ENCODE peak calls at places on chromosomes 11 and 22, in four cellular contexts. J is tibial artery, B is brain microvascular endothelial cell, E is fibroblast of the aortic adventitia. P is an unnamed sample.

GRCh38 chr11:22780914-22781593 is 48.5 kb downstream of the SVIP start:
- DNase-seq in B (no peak), E (no peak), J (no peak), P (no peak)

GRCh38 chr11:118650366-118650765 is 29.1 kb downstream of the TREH start:
- DNase-seq in B (no peak), J (no peak), E (no peak), P (no peak)

GRCh38 chr11:125070699-125071254 is 7.7 kb downstream of the SLC37A2 start:
- DNase-seq in B (peak), J (peak), E (peak), P (peak)

GRCh38 chr11:13667245-13667644 is 1.2 kb upstream of the FAR1 start:
- DNase-seq in E (peak), J (no peak), B (no peak), P (peak)

GRCh38 chr22:38494498-38494897 is 11.6 kb downstream of the DDX17 start:
- DNase-seq in J (no peak), E (peak), B (peak), P (no peak)

GRCh38 chr22:25354456-25354855 is 135.0 kb downstream of the CRYBB2 start:
- DNase-seq in J (no peak), B (no peak), E (no peak), P (no peak)

GRCh38 chr11:126544311-126545056 is 189.0 kb downstream of the ST3GAL4 start:
- DNase-seq in E (peak), J (no peak), B (peak), P (peak)

GRCh38 chr11:116329354-116330090 is 443.3 kb downstream of the BUD13 start:
- DNase-seq in E (no peak), B (no peak), J (no peak), P (no peak)

GRCh38 chr22:48237466-48237865 is 1475.0 kb downstream of the TBC1D22A start:
- DNase-seq in B (no peak), J (no peak), E (no peak), P (no peak)

GRCh38 chr11:45457649-45458048 is 171.5 kb upstream of the SYT13 start:
- DNase-seq in B (peak), E (peak), J (no peak), P (peak)

GRCh38 chr22:36775589-36775965 is 342 bp downstream of the IFT27 start:
- DNase-seq in E (peak), J (peak), B (no peak), P (no peak)

GRCh38 chr11:14642873-14643696 is 519 bp upstream of the PDE3B start:
- DNase-seq in J (no peak), B (no peak), E (no peak), P (no peak)

GRCh38 chr11:112460141-112460540 is 199.5 kb upstream of the PLET1 start:
- DNase-seq in E (no peak), J (no peak), B (no peak), P (no peak)

GRCh38 chr11:15989685-15990084 is 366.7 kb downstream of the SOX6 start:
- DNase-seq in E (no peak), B (no peak), J (no peak), P (no peak)

GRCh38 chr11:15737326-15737725 is 619.0 kb downstream of the SOX6 start:
- DNase-seq in B (no peak), J (no peak), E (no peak), P (peak)

GRCh38 chr22:23305321-23305910 is 125.1 kb downstream of the BCR start:
- DNase-seq in J (peak), E (peak), B (peak), P (peak)

GRCh38 chr11:43802509-43802908 is 78.1 kb upstream of the ALKBH3 start:
- DNase-seq in E (peak), J (no peak), B (no peak), P (no peak)
- TF ChIP-seq CTCF in E (peak), J (no peak), B (peak), P (peak)

GRCh38 chr11:46600162-46600561 is 6.3 kb upstream of the AMBRA1 start:
- DNase-seq in E (peak), B (no peak), J (no peak), P (no peak)

GRCh38 chr11:46597609-46598219 is 3.9 kb upstream of the AMBRA1 start:
- DNase-seq in E (no peak), J (no peak), B (peak), P (peak)

GRCh38 chr11:46597155-46597554 is 3.3 kb upstream of the AMBRA1 start:
- DNase-seq in J (no peak), E (no peak), B (no peak), P (no peak)

GRCh38 chr11:46601129-46601528 is 7.3 kb upstream of the AMBRA1 start:
- DNase-seq in E (peak), B (no peak), J (no peak), P (peak)

DNA sequence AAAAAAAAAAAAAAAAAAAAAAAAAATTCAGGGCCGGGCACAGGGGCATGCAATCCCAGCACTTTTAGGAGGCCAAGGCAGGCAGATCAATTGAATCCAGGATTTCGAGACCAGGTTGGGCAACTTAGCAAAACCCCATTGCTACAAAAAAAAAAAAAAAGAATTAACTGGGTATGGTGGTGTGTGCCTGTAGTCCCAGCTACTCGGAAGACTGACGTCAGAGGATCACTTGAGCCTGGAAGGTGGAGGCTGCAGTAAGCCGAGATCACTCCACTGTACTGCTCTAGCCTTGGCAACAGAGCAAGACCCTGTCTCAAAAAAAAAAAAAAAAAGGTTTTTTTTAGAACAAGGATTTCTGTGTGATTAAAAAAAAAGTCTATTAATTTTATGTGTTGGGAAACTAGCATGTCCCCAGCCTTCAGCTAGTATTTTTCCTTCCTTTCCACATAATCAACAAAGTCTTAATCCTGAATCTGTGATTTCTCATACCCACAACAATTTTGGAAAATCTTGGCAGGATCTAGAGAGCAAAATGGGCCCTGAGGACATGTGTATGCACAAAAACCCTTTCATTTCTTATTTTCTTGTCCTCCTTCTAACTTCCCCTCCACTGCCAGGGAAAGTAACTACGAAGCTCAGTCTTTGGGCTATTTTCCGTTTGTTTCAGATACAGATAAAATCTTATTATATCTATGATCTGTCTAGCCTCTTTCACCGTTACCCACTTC is 5.7 kb upstream of the AMBRA1 start:
- DNase-seq in B (no peak), J (no peak), E (no peak), P (no peak)
- H3K4me3 ChIP-seq in B (no peak), J (no peak), E (no peak), P (no peak)

GRCh38 chr11:7028141-7028540 is 7.9 kb downstream of the NLRP14 start:
- DNase-seq in E (no peak), J (no peak), B (no peak), P (no peak)
- TF ChIP-seq CTCF in E (no peak), J (no peak), B (no peak), P (no peak)

GRCh38 chr11:1574256-1575242 is 2.5 kb upstream of the DUSP8 start:
- DNase-seq in E (peak), J (peak), B (no peak), P (peak)
- H3K4me3 ChIP-seq in E (no peak), J (peak), B (no peak), P (peak)

GRCh38 chr11:72789493-72790131 is 4.2 kb downstream of the STARD10 start:
- DNase-seq in B (peak), E (peak), J (no peak), P (peak)

GRCh38 chr11:72788250-72788649 is 5.6 kb downstream of the STARD10 start:
- DNase-seq in B (no peak), J (no peak), E (no peak), P (peak)

GRCh38 chr11:72787262-72788104 is 6.4 kb downstream of the STARD10 start:
- DNase-seq in J (no peak), E (no peak), B (no peak), P (no peak)

GRCh38 chr11:72784662-72785061 is 9.2 kb downstream of the STARD10 start:
- DNase-seq in E (no peak), B (no peak), J (no peak), P (no peak)

DNA sequence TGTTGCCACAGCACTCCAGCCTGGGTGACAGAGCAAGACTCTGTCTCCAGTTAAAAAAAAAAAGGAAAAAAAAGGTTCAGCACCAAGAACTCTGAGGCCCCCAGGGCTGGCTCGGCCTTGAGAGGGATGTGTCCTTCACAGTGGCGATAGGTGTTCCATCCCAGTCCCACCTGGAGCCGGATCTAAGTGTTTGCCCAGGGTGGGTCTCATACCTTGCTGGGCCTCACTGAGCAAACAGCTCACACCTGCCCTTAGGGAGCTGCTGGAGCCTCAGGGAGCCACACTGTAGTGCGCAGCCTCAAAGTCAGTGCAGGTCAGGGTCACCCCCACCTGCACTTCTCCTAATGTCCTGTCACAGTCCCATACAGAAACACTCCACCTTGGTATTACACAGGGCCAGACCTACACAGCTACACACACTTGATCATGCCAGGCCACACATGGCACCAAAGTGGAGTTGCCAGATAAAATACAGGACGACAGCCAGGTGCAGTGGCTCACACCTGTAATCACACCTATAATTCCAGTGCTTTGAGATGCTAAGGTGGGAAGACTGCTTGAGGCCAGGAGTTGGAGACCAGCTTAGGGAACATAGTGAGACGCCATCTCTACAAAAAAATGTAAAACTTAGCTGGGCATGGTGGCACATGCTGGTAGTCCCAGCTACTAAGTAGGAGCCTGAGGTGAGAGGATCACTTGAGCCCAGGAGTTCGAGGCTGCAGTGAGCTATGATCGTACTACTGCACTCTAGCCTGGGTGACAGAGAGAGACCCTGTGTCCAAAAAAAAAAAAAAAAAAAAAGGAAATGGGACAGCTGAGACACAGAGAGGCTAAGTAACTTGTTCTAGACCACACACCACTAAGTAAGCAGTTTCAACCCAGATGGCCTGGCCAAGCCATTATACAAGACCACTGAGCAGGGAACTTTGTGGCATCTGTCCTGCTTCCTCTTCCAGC is 7.3 kb downstream of the STARD10 start:
- DNase-seq in E (no peak), B (no peak), J (no peak), P (no peak)
- TF ChIP-seq CTCF in E (no peak), B (no peak), J (no peak), P (no peak)

GRCh38 chr11:63760487-63761079 is 8.0 kb downstream of the ZFTA start:
- DNase-seq in E (no peak), B (no peak), J (no peak), P (no peak)

GRCh38 chr11:63761173-63761572 is 7.4 kb downstream of the ZFTA start:
- DNase-seq in B (no peak), E (no peak), J (no peak), P (no peak)

GRCh38 chr11:63762662-63763505 is 5.7 kb downstream of the ZFTA start:
- DNase-seq in J (peak), B (no peak), E (peak), P (peak)

GRCh38 chr11:63763506-63764200 is 4.9 kb downstream of the ZFTA start:
- DNase-seq in J (peak), E (no peak), B (no peak), P (no peak)

DNA sequence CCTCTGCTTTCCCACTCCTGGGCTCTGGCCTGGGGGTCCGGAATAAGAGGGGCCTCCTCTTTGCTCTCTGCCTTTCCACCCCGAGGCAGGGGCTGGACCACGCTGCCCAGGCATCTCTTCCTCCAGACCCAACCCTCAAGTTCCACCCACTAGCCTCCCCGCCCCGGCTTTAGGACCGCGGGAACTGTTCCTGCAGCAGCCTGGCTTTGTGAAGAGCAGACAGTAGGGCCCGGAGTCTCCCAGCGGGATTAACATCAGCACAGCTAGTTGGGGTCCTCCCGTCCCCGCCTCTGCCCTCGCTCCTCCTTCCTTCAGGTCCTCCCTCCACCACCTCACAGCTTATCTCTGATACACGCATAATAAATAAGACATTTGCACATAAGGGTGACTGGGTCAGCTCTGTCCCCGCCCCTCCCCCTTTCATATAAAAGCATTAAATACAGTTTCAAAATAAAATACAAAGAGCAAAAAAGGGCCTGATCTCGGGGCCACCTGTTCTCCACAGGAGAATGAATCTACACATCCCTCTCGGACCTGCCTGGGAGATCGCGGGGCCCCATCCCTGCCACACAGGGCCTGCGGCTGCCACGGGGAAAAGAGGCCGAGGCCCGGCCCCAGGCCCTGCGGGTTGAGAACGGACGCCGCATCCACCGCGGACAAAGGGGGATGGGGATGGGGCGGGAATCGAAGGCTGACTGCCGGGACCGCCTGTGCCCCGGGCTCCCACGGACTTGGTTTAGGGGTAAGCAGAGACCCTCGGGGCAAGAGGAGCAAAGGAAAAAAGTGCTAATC is 6.5 kb downstream of the ZFTA start:
- DNase-seq in B (no peak), J (peak), E (no peak), P (no peak)
- H3K4me3 ChIP-seq in B (peak), J (peak), E (peak), P (peak)

DNA sequence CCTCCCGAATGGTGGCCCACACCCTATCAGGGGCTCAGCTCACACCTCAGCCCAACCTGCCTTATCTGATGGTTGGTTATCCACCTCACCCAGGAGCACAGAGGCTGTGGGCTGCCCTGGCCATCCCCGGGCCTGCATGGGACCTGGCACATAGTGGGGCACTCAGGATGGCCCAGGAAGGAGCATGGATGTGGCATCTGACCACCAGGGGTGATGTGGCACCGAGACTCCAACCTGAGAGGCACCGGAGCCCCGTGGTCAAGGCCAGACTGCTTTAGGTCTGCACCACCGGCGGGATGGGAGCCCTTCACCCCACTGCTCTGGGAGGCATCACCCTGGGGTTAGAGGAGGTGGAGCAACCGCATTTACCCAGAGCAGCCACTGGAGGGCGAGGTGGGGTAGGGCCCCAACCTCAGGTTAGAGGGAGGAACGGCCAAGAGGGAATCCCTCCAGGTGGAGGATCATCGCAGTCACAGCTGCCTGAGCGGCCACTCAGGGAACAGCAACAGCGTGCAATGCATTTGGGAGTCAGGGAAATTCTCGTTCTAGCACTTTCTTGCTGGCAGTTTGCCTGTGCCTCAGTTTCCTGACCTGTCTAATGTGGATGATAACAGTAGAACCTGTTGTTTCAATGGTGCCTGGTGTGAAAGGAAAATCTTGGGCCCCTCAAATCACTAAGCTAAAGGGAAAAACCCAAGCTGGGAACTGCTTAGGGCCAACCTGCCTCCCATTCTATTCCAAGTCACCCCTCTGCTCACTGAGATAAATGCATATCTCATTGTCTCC is 52.9 kb upstream of the CARS1 start:
- DNase-seq in J (peak), B (no peak), E (peak), P (peak)
- TF ChIP-seq CTCF in J (peak), B (peak), E (peak), P (peak)

DNA sequence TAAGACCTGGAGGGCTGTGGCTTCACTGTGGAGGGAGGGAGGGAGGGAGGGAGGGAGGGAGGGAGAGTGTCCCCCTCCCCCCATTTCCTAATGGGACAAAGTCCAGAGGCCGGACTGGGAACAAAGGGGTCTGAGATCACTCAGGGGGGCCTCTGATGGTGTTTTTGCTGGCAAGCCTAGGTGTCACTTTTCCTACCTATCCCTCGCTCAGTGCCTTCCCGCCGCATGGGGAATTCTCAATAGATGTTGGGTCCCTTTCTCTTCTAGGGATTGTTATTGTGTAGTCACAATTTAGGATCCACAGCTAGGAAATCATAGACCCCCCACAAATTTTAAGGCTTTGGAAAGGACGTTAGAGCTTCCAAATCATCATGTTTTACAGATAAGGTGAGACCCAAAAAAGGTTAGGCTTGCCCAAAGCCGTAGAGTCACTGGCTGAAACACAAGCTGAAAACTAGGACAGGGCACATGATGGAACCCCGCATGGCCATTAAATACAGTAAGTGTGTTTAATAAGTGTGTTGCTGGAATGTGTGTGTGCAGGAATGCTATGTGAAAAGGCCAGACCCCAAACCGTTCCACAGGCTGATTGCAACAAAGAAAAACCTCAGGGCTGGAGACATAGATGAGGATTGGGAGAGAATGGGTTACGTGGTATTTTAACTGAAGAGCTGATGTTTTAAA is 4.8 kb upstream of the FTH1 start:
- DNase-seq in B (peak), J (no peak), E (no peak), P (no peak)
- H3K4me3 ChIP-seq in B (peak), J (peak), E (peak), P (peak)